ENCODE peak calls at places on chromosomes 3 and 15, in four cellular contexts. One of them, this sample, is unnamed.

GRCh38 chr3:190314741-190315140 is 7.5 kb downstream of the CLDN1 start:
- DNase-seq in uterus: no peak
- DNase-seq in HepG2: no peak
- DNase-seq in breast epithelium: no peak
- DNase-seq in this sample: no peak

GRCh38 chr3:36833160-36833814 is 68.9 kb upstream of the DCLK3 start:
- DNase-seq in HepG2: no peak
- DNase-seq in uterus: no peak
- DNase-seq in breast epithelium: no peak
- DNase-seq in this sample: no peak

GRCh38 chr3:37247398-37248114 is 73.2 kb upstream of the LRRFIP2 start:
- DNase-seq in HepG2: no peak
- DNase-seq in breast epithelium: no peak
- DNase-seq in uterus: no peak
- DNase-seq in this sample: no peak

GRCh38 chr3:56135941-56136340 is 332.3 kb downstream of the ERC2 start:
- DNase-seq in HepG2: no peak
- DNase-seq in breast epithelium: no peak
- DNase-seq in uterus: no peak
- DNase-seq in this sample: no peak

GRCh38 chr3:31622636-31623288 is 90.0 kb downstream of the STT3B start:
- DNase-seq in HepG2: no peak
- DNase-seq in uterus: no peak
- DNase-seq in breast epithelium: no peak
- DNase-seq in this sample: no peak

GRCh38 chr15:53462631-53463030 is 296.8 kb downstream of the WDR72 start:
- DNase-seq in breast epithelium: no peak
- DNase-seq in uterus: no peak
- DNase-seq in HepG2: no peak
- DNase-seq in this sample: no peak

GRCh38 chr15:52491460-52491859 is 37.2 kb downstream of the MYO5A start:
- DNase-seq in uterus: no peak
- DNase-seq in breast epithelium: no peak
- DNase-seq in HepG2: no peak
- DNase-seq in this sample: no peak

GRCh38 chr15:84079885-84080777 is 155.4 kb upstream of the GOLGA6L4 start:
- DNase-seq in HepG2: no peak
- DNase-seq in breast epithelium: no peak
- DNase-seq in uterus: no peak
- DNase-seq in this sample: no peak